ENCODE peak calls at places on chromosomes 16 and 17, in five cellular contexts. M is prostate gland, X is epithelial cell of esophagus, O is fibroblast of lung, G is endodermal cell. T is an unnamed sample.

GRCh38 chr16:70638814-70639792 is 7.3 kb upstream of the IL34 start:
- DNase-seq in M (no peak), X (peak; percentile 65), O (peak; percentile 91), G (peak; percentile 83), T (no peak)

GRCh38 chr17:66636111-66636510 is 198.8 kb upstream of the CACNG5 start:
- DNase-seq in M (no peak), X (peak; percentile 77), O (peak; percentile 73), G (no peak), T (no peak)

GRCh38 chr17:75154195-75155106 is at the start of gene JPT1:
- DNase-seq in M (peak; percentile 98), X (peak; percentile 100), O (peak; percentile 99), G (peak; percentile 100), T (peak; percentile 87)

GRCh38 chr16:8822403-8822802 is 24.8 kb downstream of the PMM2 start:
- DNase-seq in M (no peak), X (no peak), O (no peak), G (no peak), T (no peak)

GRCh38 chr16:59886021-59886420 is 1151.9 kb upstream of the GOT2 start:
- DNase-seq in M (peak; percentile 74), X (peak; percentile 81), O (peak; percentile 91), G (no peak), T (no peak)

GRCh38 chr17:69870751-69871199 is 204.2 kb upstream of the KCNJ16 start:
- DNase-seq in M (peak; percentile 13), X (peak; percentile 81), O (peak; percentile 76), G (peak; percentile 52), T (no peak)

GRCh38 chr16:16090238-16090637 is 133.1 kb downstream of the ABCC6 start:
- DNase-seq in M (no peak), X (no peak), O (no peak), G (no peak), T (no peak)

GRCh38 chr16:75254359-75254837 is 3.0 kb upstream of the BCAR1 start:
- DNase-seq in M (no peak), X (peak; percentile 77), O (peak; percentile 78), G (peak; percentile 88), T (no peak)

GRCh38 chr17:7178973-7179316 is 225 bp downstream of the ASGR1 start:
- DNase-seq in M (no peak), X (no peak), O (no peak), G (no peak), T (no peak)

GRCh38 chr17:14797801-14798200 is 467.3 kb downstream of the PMP22 start:
- DNase-seq in M (no peak), X (no peak), O (no peak), G (no peak), T (no peak)

GRCh38 chr17:5555254-5555653 is 29.1 kb downstream of the NLRP1 start:
- DNase-seq in M (no peak), X (peak; percentile 83), O (peak; percentile 33), G (no peak), T (no peak)

GRCh38 chr17:35127751-35128514 is 6.5 kb downstream of the FNDC8 start:
- DNase-seq in M (no peak), X (no peak), O (peak; percentile 99), G (no peak), T (no peak)

GRCh38 chr17:2171725-2172446 is 117.0 kb downstream of the HIC1 start:
- DNase-seq in M (peak; percentile 84), X (peak; percentile 75), O (peak; percentile 100), G (no peak), T (no peak)

GRCh38 chr16:53413864-53414263 is 20.4 kb upstream of the RBL2 start:
- DNase-seq in M (no peak), X (no peak), O (no peak), G (no peak), T (no peak)

GRCh38 chr17:9241371-9241712 is 220.0 kb downstream of the NTN1 start:
- DNase-seq in M (no peak), X (no peak), O (peak; percentile 49), G (no peak), T (no peak)

GRCh38 chr16:3131755-3132377 is 3.0 kb upstream of the ZNF213 start:
- DNase-seq in M (no peak), X (peak; percentile 59), O (peak; percentile 28), G (peak; percentile 90), T (no peak)

GRCh38 chr16:11576427-11577289 is 10.1 kb downstream of the LITAF start:
- DNase-seq in M (no peak), X (peak; percentile 81), O (no peak), G (no peak), T (no peak)

GRCh38 chr17:7266784-7267183 is 4.5 kb upstream of the CLDN7 start:
- DNase-seq in M (no peak), X (peak; percentile 29), O (no peak), G (no peak), T (no peak)

GRCh38 chr17:30576326-30576861 is 99.2 kb downstream of the GOSR1 start:
- DNase-seq in M (no peak), X (no peak), O (no peak), G (peak; percentile 41), T (no peak)

GRCh38 chr17:48259710-48260291 is 152.2 kb downstream of the SNX11 start:
- DNase-seq in M (no peak), X (peak; percentile 56), O (peak; percentile 63), G (peak; percentile 71), T (no peak)

GRCh38 chr17:69047368-69048263 is 13.1 kb downstream of the ABCA9 start:
- DNase-seq in M (no peak), X (peak; percentile 56), O (peak; percentile 93), G (peak; percentile 80), T (no peak)

GRCh38 chr17:59381716-59382570 is 50.5 kb downstream of the YPEL2 start:
- DNase-seq in M (peak; percentile 67), X (no peak), O (no peak), G (no peak), T (no peak)

GRCh38 chr16:84514874-84515835 is 10.7 kb upstream of the MEAK7 start:
- DNase-seq in M (no peak), X (no peak), O (no peak), G (no peak), T (peak; percentile 42)

GRCh38 chr17:75405365-75406221 is at the start of gene GRB2:
- DNase-seq in M (peak; percentile 98), X (peak; percentile 97), O (peak; percentile 95), G (peak; percentile 100), T (peak; percentile 100)

GRCh38 chr16:46850619-46851555 is 19.9 kb upstream of the C16orf87 start:
- DNase-seq in M (no peak), X (no peak), O (no peak), G (no peak), T (no peak)

GRCh38 chr16:83513006-83513755 is 294.6 kb upstream of the HSBP1 start:
- DNase-seq in M (no peak), X (peak; percentile 75), O (peak; percentile 67), G (no peak), T (no peak)

GRCh38 chr16:85209526-85210121 is 97.4 kb upstream of the CIBAR2 start:
- DNase-seq in M (no peak), X (no peak), O (no peak), G (no peak), T (no peak)

GRCh38 chr17:27502526-27503324 is 46.5 kb downstream of the KSR1 start:
- DNase-seq in M (no peak), X (no peak), O (peak; percentile 89), G (no peak), T (no peak)

GRCh38 chr17:12546983-12547382 is 118.7 kb upstream of the MYOCD start:
- DNase-seq in M (no peak), X (no peak), O (no peak), G (no peak), T (no peak)
- TF ChIP-seq CTCF in M (no peak), X (no peak), O (peak; percentile 7), G (no peak), T (no peak)

GRCh38 chr16:90019543-90020259 is 445 bp upstream of the DBNDD1 start:
- DNase-seq in M (no peak), X (peak; percentile 58), O (peak; percentile 53), G (peak; percentile 87), T (no peak)
- TF ChIP-seq CTCF in M (peak; percentile 59), X (peak; percentile 4), O (peak; percentile 11), G (peak; percentile 58), T (no peak)

DNA sequence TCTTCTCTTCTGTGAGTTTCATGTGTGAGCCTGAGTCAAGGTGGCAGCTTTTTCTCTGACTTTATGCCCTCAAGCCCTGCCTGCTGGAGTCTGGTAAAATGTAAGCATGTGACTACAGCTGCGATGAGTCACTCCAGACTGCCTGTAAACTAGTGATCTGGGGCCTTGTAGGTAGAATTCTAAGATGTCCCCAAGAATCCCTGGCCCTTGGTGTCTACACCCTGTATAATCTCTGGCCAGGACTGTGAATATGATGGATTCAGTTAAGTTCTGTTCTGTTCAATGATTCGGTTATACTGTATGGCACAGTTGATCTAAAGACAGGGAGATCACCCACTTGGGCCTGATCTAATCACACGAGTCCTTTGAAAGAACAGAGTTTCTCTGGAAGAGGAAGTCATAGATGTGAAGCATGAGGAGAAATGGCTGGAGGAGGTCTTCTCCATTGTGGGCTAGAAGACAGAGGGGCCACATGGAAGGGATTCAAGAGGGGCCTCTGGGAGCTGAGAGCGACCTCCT is 29.8 kb downstream of the PRSS54 start:
- DNase-seq in M (no peak), X (peak; percentile 97), O (peak; percentile 67), G (no peak), T (peak; percentile 28)
- TF ChIP-seq CTCF in M (no peak), X (no peak), O (no peak), G (no peak), T (no peak)

GRCh38 chr17:73189417-73190099 is 3.3 kb upstream of the COG1 start:
- DNase-seq in M (peak; percentile 47), X (peak; percentile 70), O (peak; percentile 67), G (peak; percentile 90), T (no peak)
- TF ChIP-seq CTCF in M (no peak), X (peak; percentile 76), O (peak; percentile 62), G (peak; percentile 91), T (no peak)

GRCh38 chr16:30534368-30535105 is at the start of gene ZNF747:
- DNase-seq in M (peak; percentile 89), X (peak; percentile 89), O (peak; percentile 89), G (peak; percentile 96), T (peak; percentile 86)
- TF ChIP-seq CTCF in M (no peak), X (no peak), O (no peak), G (peak; percentile 20), T (no peak)

T was measured in natural killer cell.